ENCODE peak calls at places on chromosomes 16 and 17, in nine cellular contexts. F, T, O, L, D, X, P, H and G are unnamed samples.

GRCh38 chr16:81214745-81215166 is 23.7 kb upstream of the BCO1 start:
- DNase-seq in F (peak), H (no peak), T (peak), X (peak), L (no peak), O (no peak), D (no peak), P (no peak), G (peak)

GRCh38 chr16:3094289-3095027 is 4.6 kb downstream of the ZSCAN10 start:
- DNase-seq in O (peak), P (peak), L (no peak), X (peak), F (peak), D (peak), T (no peak), H (peak), G (peak)

GRCh38 chr16:2766430-2767139 is 10.5 kb downstream of the ELOB start:
- DNase-seq in D (no peak), X (no peak), L (no peak), O (no peak), H (no peak), T (no peak), F (no peak), P (no peak), G (no peak)

GRCh38 chr17:33940769-33941168 is 314.3 kb upstream of the CCL2 start:
- DNase-seq in L (no peak), O (no peak), H (no peak), P (no peak), T (no peak), D (no peak), F (no peak), X (no peak), G (no peak)

GRCh38 chr16:79360267-79360666 is 240.3 kb downstream of the MAF start:
- DNase-seq in L (no peak), O (no peak), P (no peak), H (no peak), T (no peak), D (no peak), X (no peak), F (no peak), G (no peak)

GRCh38 chr16:72878301-72879269 is 169.3 kb downstream of the ZFHX3 start:
- DNase-seq in H (no peak), F (peak), O (no peak), T (peak), X (peak), L (no peak), P (no peak), D (no peak), G (no peak)

GRCh38 chr16:64121473-64121872 is 1000.4 kb downstream of the CDH11 start:
- DNase-seq in X (peak), T (no peak), H (no peak), F (peak), O (no peak), D (no peak), P (no peak), L (no peak), G (peak)

GRCh38 chr16:22915003-22915402 is 101.0 kb downstream of the HS3ST2 start:
- DNase-seq in F (no peak), O (no peak), L (no peak), T (no peak), P (no peak), H (no peak), D (no peak), X (no peak), G (no peak)

GRCh38 chr17:35314415-35315216 is 58.8 kb downstream of the SLFN11 start:
- DNase-seq in L (no peak), D (peak), T (no peak), H (no peak), F (no peak), P (peak), X (no peak), O (no peak), G (no peak)